ENCODE peak calls at places on chromosomes 2 and 18, in four cellular contexts. One of them, this sample, is unnamed.

GRCh38 chr18:26073742-26074141 is 16.7 kb downstream of the SS18 start:
- DNase-seq in HCEC 1CT: no peak
- DNase-seq in WTC11: no peak
- DNase-seq in EL: no peak
- DNase-seq in this sample: no peak

GRCh38 chr2:134897932-134898331 is 20.7 kb upstream of the CCNT2 start:
- DNase-seq in HCEC 1CT: peak; percentile 34
- DNase-seq in WTC11: no peak
- DNase-seq in EL: no peak
- DNase-seq in this sample: no peak

GRCh38 chr2:23420091-23420839 is 35.3 kb downstream of the KLHL29 start:
- DNase-seq in HCEC 1CT: no peak
- DNase-seq in WTC11: no peak
- DNase-seq in EL: no peak
- DNase-seq in this sample: no peak

GRCh38 chr2:30481323-30481800 is 34.3 kb downstream of the LCLAT1 start:
- DNase-seq in HCEC 1CT: no peak
- DNase-seq in WTC11: no peak
- DNase-seq in EL: no peak
- DNase-seq in this sample: no peak

GRCh38 chr2:72765997-72766609 is 59.7 kb downstream of the EXOC6B start:
- DNase-seq in HCEC 1CT: no peak
- DNase-seq in WTC11: no peak
- DNase-seq in EL: no peak
- DNase-seq in this sample: no peak

GRCh38 chr2:17894551-17894950 is 16.1 kb downstream of the KCNS3 start:
- DNase-seq in HCEC 1CT: no peak
- DNase-seq in WTC11: no peak
- DNase-seq in EL: no peak
- DNase-seq in this sample: no peak

GRCh38 chr2:190847504-190848201 is 33.0 kb upstream of the GLS start:
- DNase-seq in HCEC 1CT: peak; percentile 61
- DNase-seq in WTC11: no peak
- DNase-seq in EL: peak; percentile 55
- DNase-seq in this sample: no peak

GRCh38 chr2:239009001-239009961 is 161.4 kb downstream of the TWIST2 start:
- DNase-seq in HCEC 1CT: no peak
- DNase-seq in WTC11: no peak
- DNase-seq in EL: no peak
- DNase-seq in this sample: no peak

GRCh38 chr2:15919716-15920444 is 20.5 kb upstream of the MYCN start:
- DNase-seq in HCEC 1CT: no peak
- DNase-seq in WTC11: no peak
- DNase-seq in EL: no peak
- DNase-seq in this sample: no peak

GRCh38 chr2:102473020-102473419 is at the start of gene SLC9A4:
- DNase-seq in HCEC 1CT: peak; percentile 23
- DNase-seq in WTC11: peak; percentile 62
- DNase-seq in EL: peak; percentile 35
- DNase-seq in this sample: peak; percentile 49

GRCh38 chr2:23604731-23605130 is 219.8 kb downstream of the KLHL29 start:
- DNase-seq in HCEC 1CT: no peak
- DNase-seq in WTC11: no peak
- DNase-seq in EL: no peak
- DNase-seq in this sample: no peak

GRCh38 chr2:239790313-239790712 is 234.8 kb downstream of the NDUFA10 start:
- DNase-seq in HCEC 1CT: no peak
- DNase-seq in WTC11: no peak
- DNase-seq in EL: no peak
- DNase-seq in this sample: no peak

GRCh38 chr2:38600242-38600891 is 2.4 kb downstream of the HNRNPLL start:
- DNase-seq in HCEC 1CT: no peak
- DNase-seq in WTC11: no peak
- DNase-seq in EL: peak; percentile 46
- DNase-seq in this sample: no peak

GRCh38 chr2:182870227-182870626 is 3.8 kb upstream of the FRZB start:
- DNase-seq in HCEC 1CT: peak; percentile 23
- DNase-seq in WTC11: peak; percentile 79
- DNase-seq in EL: no peak
- DNase-seq in this sample: no peak

GRCh38 chr2:129179199-129179598 is 800.3 kb upstream of the RAB6C start:
- DNase-seq in HCEC 1CT: no peak
- DNase-seq in WTC11: no peak
- DNase-seq in EL: no peak
- DNase-seq in this sample: no peak